ENCODE peak calls at places on chromosomes 3 and 15, in five cellular contexts. One of them, this sample, is unnamed.

GRCh38 chr3:13137808-13138565 is 64.8 kb upstream of the IQSEC1 start:
- DNase-seq in cardiac muscle cell: no peak
- DNase-seq in psoas muscle: no peak
- DNase-seq in pancreas: no peak
- DNase-seq in Caco-2: peak; percentile 9
- DNase-seq in this sample: no peak

GRCh38 chr15:99565031-99565280 is 828 bp upstream of the MEF2A start:
- DNase-seq in cardiac muscle cell: no peak
- DNase-seq in psoas muscle: no peak
- DNase-seq in pancreas: no peak
- DNase-seq in Caco-2: peak; percentile 71
- DNase-seq in this sample: no peak

GRCh38 chr3:14301558-14301957 is 100.8 kb upstream of the SLC6A6 start:
- DNase-seq in cardiac muscle cell: no peak
- DNase-seq in psoas muscle: peak; percentile 91
- DNase-seq in pancreas: no peak
- DNase-seq in Caco-2: peak; percentile 60
- DNase-seq in this sample: no peak

GRCh38 chr3:40511031-40511718 is 5.3 kb downstream of the ZNF620 start:
- DNase-seq in cardiac muscle cell: no peak
- DNase-seq in psoas muscle: no peak
- DNase-seq in pancreas: no peak
- DNase-seq in Caco-2: no peak
- DNase-seq in this sample: no peak

GRCh38 chr3:5011555-5012256 is 32.5 kb downstream of the BHLHE40 start:
- DNase-seq in cardiac muscle cell: no peak
- DNase-seq in psoas muscle: no peak
- DNase-seq in pancreas: no peak
- DNase-seq in Caco-2: no peak
- DNase-seq in this sample: no peak

GRCh38 chr15:85543741-85544155 is 163.3 kb downstream of the AKAP13 start:
- DNase-seq in cardiac muscle cell: no peak
- DNase-seq in psoas muscle: peak; percentile 60
- DNase-seq in pancreas: peak; percentile 73
- DNase-seq in Caco-2: no peak
- DNase-seq in this sample: peak; percentile 73

GRCh38 chr15:84810073-84810840 is 6.9 kb upstream of the ALPK3 start:
- DNase-seq in cardiac muscle cell: no peak
- DNase-seq in psoas muscle: no peak
- DNase-seq in pancreas: no peak
- DNase-seq in Caco-2: no peak
- DNase-seq in this sample: no peak

GRCh38 chr3:69199942-69200341 is 77.5 kb upstream of the LMOD3 start:
- DNase-seq in cardiac muscle cell: no peak
- DNase-seq in psoas muscle: no peak
- DNase-seq in pancreas: no peak
- DNase-seq in Caco-2: no peak
- DNase-seq in this sample: no peak

GRCh38 chr15:54289590-54290136 is 311.4 kb downstream of the UNC13C start:
- DNase-seq in cardiac muscle cell: no peak
- DNase-seq in psoas muscle: no peak
- DNase-seq in pancreas: no peak
- DNase-seq in Caco-2: no peak
- DNase-seq in this sample: no peak

GRCh38 chr3:102129774-102130608 is 280.7 kb downstream of the NFKBIZ start:
- DNase-seq in cardiac muscle cell: no peak
- DNase-seq in psoas muscle: no peak
- DNase-seq in pancreas: no peak
- DNase-seq in Caco-2: no peak
- DNase-seq in this sample: peak; percentile 18

GRCh38 chr15:32700501-32701150 is 17.2 kb upstream of the GREM1 start:
- DNase-seq in cardiac muscle cell: no peak
- DNase-seq in psoas muscle: no peak
- DNase-seq in pancreas: peak; percentile 41
- DNase-seq in Caco-2: peak; percentile 59
- DNase-seq in this sample: no peak

GRCh38 chr3:189688296-189688695 is 57.1 kb downstream of the TP63 start:
- DNase-seq in cardiac muscle cell: no peak
- DNase-seq in psoas muscle: no peak
- DNase-seq in pancreas: no peak
- DNase-seq in Caco-2: no peak
- DNase-seq in this sample: no peak

GRCh38 chr15:96268421-96269204 is 61.9 kb upstream of the NR2F2 start:
- DNase-seq in cardiac muscle cell: no peak
- DNase-seq in psoas muscle: no peak
- DNase-seq in pancreas: no peak
- DNase-seq in Caco-2: no peak
- DNase-seq in this sample: no peak

GRCh38 chr15:58724471-58724870 is 25.0 kb downstream of the ADAM10 start:
- DNase-seq in cardiac muscle cell: peak; percentile 61
- DNase-seq in psoas muscle: no peak
- DNase-seq in pancreas: no peak
- DNase-seq in Caco-2: no peak
- DNase-seq in this sample: no peak

GRCh38 chr3:96202181-96202580 is 612.2 kb upstream of the EPHA6 start:
- DNase-seq in cardiac muscle cell: no peak
- DNase-seq in psoas muscle: peak; percentile 42
- DNase-seq in pancreas: no peak
- DNase-seq in Caco-2: no peak
- DNase-seq in this sample: no peak

GRCh38 chr3:43418601-43419272 is 132.4 kb downstream of the SNRK start:
- DNase-seq in cardiac muscle cell: no peak
- DNase-seq in psoas muscle: no peak
- DNase-seq in pancreas: peak; percentile 37
- DNase-seq in Caco-2: no peak
- DNase-seq in this sample: no peak

GRCh38 chr3:15892828-15893227 is 95.0 kb upstream of the ANKRD28 start:
- DNase-seq in cardiac muscle cell: no peak
- DNase-seq in psoas muscle: no peak
- DNase-seq in pancreas: no peak
- DNase-seq in Caco-2: no peak
- DNase-seq in this sample: no peak

GRCh38 chr15:82566690-82567089 is 26.4 kb upstream of the RPS17 start:
- DNase-seq in cardiac muscle cell: no peak
- DNase-seq in psoas muscle: no peak
- DNase-seq in pancreas: no peak
- DNase-seq in Caco-2: peak; percentile 40
- DNase-seq in this sample: no peak

GRCh38 chr3:84536916-84537315 is 421.9 kb upstream of the CADM2 start:
- DNase-seq in cardiac muscle cell: no peak
- DNase-seq in psoas muscle: no peak
- DNase-seq in pancreas: no peak
- DNase-seq in Caco-2: no peak
- DNase-seq in this sample: no peak

GRCh38 chr15:72086920-72087648 is 30.9 kb downstream of the MYO9A start:
- DNase-seq in cardiac muscle cell: no peak
- DNase-seq in psoas muscle: no peak
- DNase-seq in pancreas: no peak
- DNase-seq in Caco-2: no peak
- DNase-seq in this sample: no peak

GRCh38 chr3:141291610-141292345 is 60.2 kb downstream of the PXYLP1 start:
- DNase-seq in cardiac muscle cell: peak; percentile 60
- DNase-seq in psoas muscle: no peak
- DNase-seq in pancreas: no peak
- DNase-seq in Caco-2: no peak
- DNase-seq in this sample: no peak

GRCh38 chr3:50605901-50606326 is 5.7 kb downstream of the CISH start:
- DNase-seq in cardiac muscle cell: no peak
- DNase-seq in psoas muscle: peak; percentile 79
- DNase-seq in pancreas: no peak
- DNase-seq in Caco-2: no peak
- DNase-seq in this sample: no peak

GRCh38 chr3:79253704-79254103 is 514.1 kb downstream of the ROBO1 start:
- DNase-seq in cardiac muscle cell: no peak
- DNase-seq in psoas muscle: no peak
- DNase-seq in pancreas: no peak
- DNase-seq in Caco-2: no peak
- DNase-seq in this sample: no peak

GRCh38 chr3:54427951-54428871 is 305.9 kb downstream of the CACNA2D3 start:
- DNase-seq in cardiac muscle cell: peak; percentile 78
- DNase-seq in psoas muscle: peak; percentile 63
- DNase-seq in pancreas: peak; percentile 27
- DNase-seq in Caco-2: peak; percentile 55
- DNase-seq in this sample: peak; percentile 22

GRCh38 chr3:64008017-64008416 is 15.3 kb downstream of the PSMD6 start:
- DNase-seq in cardiac muscle cell: no peak
- DNase-seq in psoas muscle: no peak
- DNase-seq in pancreas: no peak
- DNase-seq in Caco-2: no peak
- DNase-seq in this sample: no peak

GRCh38 chr3:184334470-184335158 is 2.8 kb upstream of the FAM131A start:
- DNase-seq in cardiac muscle cell: no peak
- DNase-seq in psoas muscle: peak; percentile 74
- DNase-seq in pancreas: peak; percentile 49
- DNase-seq in Caco-2: no peak
- DNase-seq in this sample: no peak

GRCh38 chr3:12541625-12542024 is 3.7 kb downstream of the MKRN2OS start:
- DNase-seq in cardiac muscle cell: peak; percentile 47
- DNase-seq in psoas muscle: no peak
- DNase-seq in pancreas: no peak
- DNase-seq in Caco-2: no peak
- DNase-seq in this sample: no peak

GRCh38 chr3:120853416-120853815 is 54.6 kb upstream of the STXBP5L start:
- DNase-seq in cardiac muscle cell: no peak
- DNase-seq in psoas muscle: no peak
- DNase-seq in pancreas: no peak
- DNase-seq in Caco-2: peak; percentile 35
- DNase-seq in this sample: no peak

GRCh38 chr3:6861331-6861988 is 545 bp downstream of the GRM7 start:
- DNase-seq in cardiac muscle cell: peak; percentile 41
- DNase-seq in psoas muscle: no peak
- DNase-seq in pancreas: no peak
- DNase-seq in Caco-2: no peak
- DNase-seq in this sample: no peak

GRCh38 chr3:169865176-169865800 is 4.4 kb downstream of the LRRC31 start:
- DNase-seq in cardiac muscle cell: no peak
- DNase-seq in psoas muscle: no peak
- DNase-seq in pancreas: no peak
- DNase-seq in Caco-2: no peak
- DNase-seq in this sample: no peak

GRCh38 chr15:48182749-48183148 is 4.7 kb upstream of the MYEF2 start:
- DNase-seq in cardiac muscle cell: no peak
- DNase-seq in psoas muscle: no peak
- DNase-seq in pancreas: no peak
- DNase-seq in Caco-2: no peak
- DNase-seq in this sample: no peak
- H3K4me3 ChIP-seq in cardiac muscle cell: no peak overlapping the region
- H3K4me3 ChIP-seq in psoas muscle: no peak overlapping the region
- H3K4me3 ChIP-seq in pancreas: no peak overlapping the region
- H3K4me3 ChIP-seq in Caco-2: no peak overlapping the region
- H3K4me3 ChIP-seq in this sample: no peak overlapping the region

GRCh38 chr15:89085289-89085906 is 2.9 kb upstream of the ABHD2 start:
- DNase-seq in cardiac muscle cell: no peak
- DNase-seq in psoas muscle: no peak
- DNase-seq in pancreas: no peak
- DNase-seq in Caco-2: no peak
- DNase-seq in this sample: no peak

GRCh38 chr15:89088605-89089315 is 504 bp downstream of the ABHD2 start:
- DNase-seq in cardiac muscle cell: peak; percentile 32
- DNase-seq in psoas muscle: peak; percentile 87
- DNase-seq in pancreas: peak; percentile 82
- DNase-seq in Caco-2: no peak
- DNase-seq in this sample: peak; percentile 43

GRCh38 chr15:89089316-89090230 is 1.3 kb downstream of the ABHD2 start:
- DNase-seq in cardiac muscle cell: no peak
- DNase-seq in psoas muscle: no peak
- DNase-seq in pancreas: no peak
- DNase-seq in Caco-2: no peak
- DNase-seq in this sample: no peak

GRCh38 chr15:89087066-89087829 is 1.0 kb upstream of the ABHD2 start:
- DNase-seq in cardiac muscle cell: peak; percentile 66
- DNase-seq in psoas muscle: no peak
- DNase-seq in pancreas: no peak
- DNase-seq in Caco-2: no peak
- DNase-seq in this sample: no peak

DNA sequence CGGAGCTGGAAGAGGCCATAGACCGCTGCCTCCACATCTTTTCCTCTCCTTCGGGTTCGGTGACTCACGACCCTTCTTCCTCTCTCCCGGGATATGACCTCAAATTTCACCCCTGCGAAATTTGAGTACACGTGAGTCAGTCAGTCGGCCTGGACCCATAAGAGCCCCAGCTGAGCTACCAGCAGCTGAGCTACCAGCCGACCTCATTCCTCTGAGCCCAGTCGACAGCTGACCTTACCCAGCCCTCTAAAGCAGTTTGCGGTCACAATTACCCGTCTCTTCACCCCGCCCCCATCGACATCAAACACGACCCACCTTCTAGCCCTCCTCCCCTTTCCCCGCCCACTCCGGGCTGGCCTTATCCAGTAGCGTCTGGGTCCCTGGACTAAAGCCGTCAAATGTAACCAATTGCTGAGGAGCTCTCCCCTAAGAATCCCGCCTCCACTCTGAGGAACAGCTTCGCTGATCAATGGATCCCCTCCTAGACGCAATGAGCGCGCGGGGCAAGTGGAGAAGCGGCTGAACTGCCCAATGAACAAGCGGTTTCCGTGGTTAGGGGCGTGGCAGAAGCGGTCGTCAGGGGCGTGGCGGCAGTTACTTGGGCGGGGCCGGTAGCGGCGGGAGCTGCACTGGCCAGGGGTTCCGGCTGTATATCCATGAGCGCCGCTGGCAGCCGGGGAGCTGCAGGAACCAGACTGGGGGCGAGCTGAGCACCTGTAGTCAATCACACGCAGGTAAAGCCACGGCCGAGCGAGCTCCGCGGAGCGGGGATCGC is at the start of gene ABHD2:
- DNase-seq in cardiac muscle cell: peak; percentile 100
- DNase-seq in psoas muscle: peak; percentile 99
- DNase-seq in pancreas: peak; percentile 99
- DNase-seq in Caco-2: peak; percentile 99
- DNase-seq in this sample: peak; percentile 99
- TF ChIP-seq CTCF in cardiac muscle cell: no peak
- TF ChIP-seq CTCF in psoas muscle: no peak
- TF ChIP-seq CTCF in pancreas: no peak
- TF ChIP-seq CTCF in Caco-2: no peak
- TF ChIP-seq CTCF in this sample: no peak

GRCh38 chr15:66408690-66409089 is 22.0 kb downstream of the MAP2K1 start:
- DNase-seq in cardiac muscle cell: no peak
- DNase-seq in psoas muscle: no peak
- DNase-seq in pancreas: no peak
- DNase-seq in Caco-2: no peak
- DNase-seq in this sample: no peak
- H3K4me1 ChIP-seq in cardiac muscle cell: peaks cover 60% of the 10 kb centered on the region
- H3K4me1 ChIP-seq in psoas muscle: peaks cover 27% of the 10 kb centered on the region
- H3K4me1 ChIP-seq in pancreas: peaks cover 4% of the 10 kb centered on the region
- H3K4me1 ChIP-seq in Caco-2: no peaks in the 10 kb centered on the region
- H3K4me1 ChIP-seq in this sample: peaks cover 66% of the 10 kb centered on the region

DNA sequence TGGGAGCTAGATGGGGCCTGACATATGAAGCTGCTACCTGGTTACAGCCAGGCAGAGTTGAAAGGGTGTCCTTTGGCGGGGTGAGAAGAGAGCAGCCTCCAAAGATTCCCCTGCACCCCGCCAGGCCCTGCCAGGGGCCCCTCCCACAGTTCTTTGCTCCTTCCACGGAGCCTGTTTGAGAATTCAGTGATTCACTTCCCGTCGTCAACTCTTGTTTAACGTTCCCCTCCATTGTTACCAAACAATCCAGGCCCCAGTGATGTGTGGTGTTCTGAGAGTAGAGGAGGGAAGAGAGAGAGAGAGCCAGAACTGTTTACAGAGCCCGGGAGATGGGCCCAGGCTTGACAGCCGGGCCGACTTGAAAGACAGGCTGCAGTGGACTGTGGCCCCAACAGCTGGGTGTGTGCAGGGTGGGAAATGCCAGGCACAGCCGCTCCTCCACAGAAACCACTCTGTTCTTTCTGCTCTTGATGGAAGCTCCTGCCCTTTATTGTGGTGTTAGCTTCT is 81.5 kb downstream of the SMAD3 start:
- DNase-seq in cardiac muscle cell: no peak
- DNase-seq in psoas muscle: peak; percentile 56
- DNase-seq in pancreas: no peak
- DNase-seq in Caco-2: peak; percentile 87
- DNase-seq in this sample: no peak
- H3K4me3 ChIP-seq in cardiac muscle cell: no peak overlapping the region
- H3K4me3 ChIP-seq in psoas muscle: no peak overlapping the region
- H3K4me3 ChIP-seq in pancreas: no peak overlapping the region
- H3K4me3 ChIP-seq in Caco-2: no peak overlapping the region
- H3K4me3 ChIP-seq in this sample: no peak overlapping the region